ENCODE peak calls at places on chromosomes 2 and 18, in seven cellular contexts. S is astrocyte of the spinal cord; W is activated T-helper 9 cell treated with anti-CD3 and anti-CD28 coated beads, Interleukin-2, amount 50 U/mL, for 16 hours; Q is Calu3; J is Peyer's patch; O is fibroblast of pulmonary artery; G is GM13976. P is an unnamed sample.

GRCh38 chr2:8568543-8569302 is 113.1 kb upstream of the ID2 start:
- DNase-seq in S (no peak), G (no peak), J (no peak), W (no peak), O (no peak), Q (no peak), P (no peak)

GRCh38 chr2:230244211-230244610 is 18.7 kb downstream of the SP140 start:
- DNase-seq in J (no peak), Q (no peak), O (no peak), S (no peak), W (no peak), G (no peak), P (no peak)

GRCh38 chr2:151905963-151906632 is 77.9 kb upstream of the ARL5A start:
- DNase-seq in O (no peak), G (peak; percentile 29), Q (no peak), S (no peak), W (no peak), J (no peak), P (no peak)

GRCh38 chr2:52269696-52270485 is 1238.0 kb upstream of the NRXN1 start:
- DNase-seq in S (peak; percentile 80), W (no peak), O (peak; percentile 71), G (no peak), Q (no peak), J (no peak), P (no peak)

GRCh38 chr2:46874236-46874929 is 41.2 kb downstream of the MCFD2 start:
- DNase-seq in O (no peak), W (no peak), Q (no peak), J (peak; percentile 17), G (no peak), S (no peak), P (no peak)

GRCh38 chr2:43737097-43737854 is 36.6 kb upstream of the DYNC2LI1 start:
- DNase-seq in J (no peak), S (peak; percentile 81), G (no peak), Q (no peak), O (peak; percentile 84), W (no peak), P (no peak)

GRCh38 chr2:3602553-3603339 is 7.8 kb downstream of the COLEC11 start:
- DNase-seq in Q (no peak), S (no peak), W (no peak), G (peak; percentile 10), O (no peak), J (no peak), P (no peak)

GRCh38 chr2:220394433-220394832 is 767.0 kb downstream of the SLC4A3 start:
- DNase-seq in Q (peak; percentile 35), G (no peak), J (no peak), W (no peak), O (peak; percentile 89), S (peak; percentile 62), P (no peak)

GRCh38 chr18:22703883-22704626 is 229.1 kb upstream of the RBBP8 start:
- DNase-seq in G (peak; percentile 75), J (no peak), W (no peak), O (peak; percentile 69), S (peak; percentile 60), Q (peak; percentile 43), P (no peak)

GRCh38 chr2:201852878-201853415 is 46.6 kb downstream of the CDK15 start:
- DNase-seq in J (no peak), O (no peak), W (no peak), Q (no peak), S (no peak), G (no peak), P (no peak)

GRCh38 chr2:157267476-157267875 is 10.0 kb downstream of the GALNT5 start:
- DNase-seq in O (no peak), Q (no peak), W (no peak), G (no peak), J (no peak), S (no peak), P (no peak)

GRCh38 chr2:73700111-73700510 is 37.0 kb downstream of the TPRKB start:
- DNase-seq in W (no peak), Q (no peak), G (no peak), J (no peak), O (no peak), S (peak; percentile 6), P (no peak)

GRCh38 chr2:85804583-85804982 is 50.8 kb downstream of the ATOH8 start:
- DNase-seq in O (no peak), W (no peak), S (no peak), G (no peak), J (no peak), Q (no peak), P (no peak)

GRCh38 chr2:143078106-143078505 is 51.1 kb upstream of the ARHGAP15 start:
- DNase-seq in W (no peak), S (no peak), G (no peak), J (no peak), Q (no peak), O (no peak), P (no peak)

GRCh38 chr2:98012561-98012979 is 16.8 kb upstream of the TMEM131 start:
- DNase-seq in Q (no peak), G (peak; percentile 71), O (no peak), W (peak; percentile 4), S (no peak), J (no peak), P (peak; percentile 59)

GRCh38 chr2:131673400-131674173 is 145.9 kb downstream of the CCDC74A start:
- DNase-seq in Q (peak; percentile 89), S (peak; percentile 57), O (peak; percentile 63), G (peak; percentile 78), W (peak; percentile 41), J (peak; percentile 88), P (peak; percentile 83)

GRCh38 chr18:55079481-55080350 is 120.5 kb upstream of the CCDC68 start:
- DNase-seq in Q (no peak), G (no peak), W (no peak), O (no peak), S (peak; percentile 42), J (no peak), P (no peak)

GRCh38 chr2:55986700-55987440 is 63.3 kb upstream of the EFEMP1 start:
- DNase-seq in W (no peak), O (peak; percentile 64), J (no peak), Q (no peak), S (peak; percentile 71), G (no peak), P (no peak)

GRCh38 chr2:32688511-32688910 is 60.7 kb downstream of the TTC27 start:
- DNase-seq in G (no peak), J (no peak), S (peak; percentile 61), Q (no peak), W (no peak), O (peak; percentile 61), P (no peak)

GRCh38 chr2:126115975-126116374 is 540.0 kb upstream of the GYPC start:
- DNase-seq in J (no peak), S (no peak), W (no peak), Q (no peak), O (no peak), G (no peak), P (no peak)